ENCODE peak calls at places on chromosomes 13 and 19, in four cellular contexts. One of them, this sample, is unnamed.

GRCh38 chr13:25927966-25928365 is 123.8 kb downstream of the SHISA2 start:
- DNase-seq in ovary: no peak
- DNase-seq in tibial nerve: no peak
- DNase-seq in K562: no peak
- DNase-seq in this sample: no peak

GRCh38 chr13:106405731-106406130 is 129.7 kb downstream of the EFNB2 start:
- DNase-seq in ovary: no peak
- DNase-seq in tibial nerve: no peak
- DNase-seq in K562: no peak
- DNase-seq in this sample: no peak

GRCh38 chr13:114111577-114111976 is 20.8 kb downstream of the RASA3 start:
- DNase-seq in ovary: no peak
- DNase-seq in tibial nerve: no peak
- DNase-seq in K562: no peak
- DNase-seq in this sample: no peak

GRCh38 chr19:53989600-53990533 is 1.6 kb upstream of the CACNG6 start:
- DNase-seq in ovary: no peak
- DNase-seq in tibial nerve: no peak
- DNase-seq in K562: no peak
- DNase-seq in this sample: no peak

GRCh38 chr13:113162783-113163685 is 4.6 kb downstream of the PROZ start:
- DNase-seq in ovary: no peak
- DNase-seq in tibial nerve: no peak
- DNase-seq in K562: no peak
- DNase-seq in this sample: no peak

GRCh38 chr19:28586501-28586900 is 626.5 kb downstream of the UQCRFS1 start:
- DNase-seq in ovary: no peak
- DNase-seq in tibial nerve: no peak
- DNase-seq in K562: no peak
- DNase-seq in this sample: no peak

GRCh38 chr13:86757236-86757978 is 913.8 kb upstream of the SLITRK5 start:
- DNase-seq in ovary: no peak
- DNase-seq in tibial nerve: no peak
- DNase-seq in K562: no peak
- DNase-seq in this sample: peak

GRCh38 chr13:110869805-110870706 is 44.8 kb downstream of the ANKRD10 start:
- DNase-seq in ovary: peak
- DNase-seq in tibial nerve: peak
- DNase-seq in K562: peak
- DNase-seq in this sample: peak

GRCh38 chr13:30809787-30810186 is 74.4 kb downstream of the ALOX5AP start:
- DNase-seq in ovary: no peak
- DNase-seq in tibial nerve: no peak
- DNase-seq in K562: no peak
- DNase-seq in this sample: no peak

GRCh38 chr19:8257052-8257443 is 47.9 kb downstream of the CERS4 start:
- DNase-seq in ovary: no peak
- DNase-seq in tibial nerve: no peak
- DNase-seq in K562: peak
- DNase-seq in this sample: peak

GRCh38 chr19:16066611-16067104 is 9.6 kb upstream of the TPM4 start:
- DNase-seq in ovary: no peak
- DNase-seq in tibial nerve: no peak
- DNase-seq in K562: peak
- DNase-seq in this sample: no peak

GRCh38 chr13:32205426-32206096 is 109.6 kb downstream of the ZAR1L start:
- DNase-seq in ovary: no peak
- DNase-seq in tibial nerve: no peak
- DNase-seq in K562: no peak
- DNase-seq in this sample: no peak

GRCh38 chr19:3123088-3123721 is 12.6 kb upstream of the GNA15 start:
- DNase-seq in ovary: peak
- DNase-seq in tibial nerve: no peak
- DNase-seq in K562: no peak
- DNase-seq in this sample: no peak

GRCh38 chr19:57267294-57267693 is 13.0 kb upstream of the ZNF460 start:
- DNase-seq in ovary: no peak
- DNase-seq in tibial nerve: no peak
- DNase-seq in K562: no peak
- DNase-seq in this sample: no peak

GRCh38 chr19:5772416-5772815 is 12.1 kb downstream of the PRR22 start:
- DNase-seq in ovary: no peak
- DNase-seq in tibial nerve: no peak
- DNase-seq in K562: no peak
- DNase-seq in this sample: no peak

GRCh38 chr19:44512326-44513298 is 12.3 kb upstream of the ZNF180 start:
- DNase-seq in ovary: no peak
- DNase-seq in tibial nerve: no peak
- DNase-seq in K562: peak
- DNase-seq in this sample: peak

GRCh38 chr13:25372275-25373081 is 704 bp downstream of the ATP8A2 start:
- DNase-seq in ovary: no peak
- DNase-seq in tibial nerve: no peak
- DNase-seq in K562: peak
- DNase-seq in this sample: no peak

GRCh38 chr19:15318241-15318691 is 14.1 kb downstream of the BRD4 start:
- DNase-seq in ovary: no peak
- DNase-seq in tibial nerve: no peak
- DNase-seq in K562: no peak
- DNase-seq in this sample: no peak

GRCh38 chr19:3509566-3509989 is 3.5 kb downstream of the FZR1 start:
- DNase-seq in ovary: no peak
- DNase-seq in tibial nerve: no peak
- DNase-seq in K562: no peak
- DNase-seq in this sample: no peak

GRCh38 chr19:46351241-46352041 is 4.6 kb downstream of the PPP5C start:
- DNase-seq in ovary: no peak
- DNase-seq in tibial nerve: no peak
- DNase-seq in K562: no peak
- DNase-seq in this sample: no peak
- TF ChIP-seq EP300 in ovary: no peak
- TF ChIP-seq EP300 in tibial nerve: no peak
- TF ChIP-seq EP300 in K562: no peak
- TF ChIP-seq EP300 in this sample: no peak

GRCh38 chr13:44312898-44313551 is 60.6 kb upstream of the SERP2 start:
- DNase-seq in ovary: no peak
- DNase-seq in tibial nerve: no peak
- DNase-seq in K562: no peak
- DNase-seq in this sample: no peak
- TF ChIP-seq EP300 in ovary: no peak
- TF ChIP-seq EP300 in tibial nerve: no peak
- TF ChIP-seq EP300 in K562: no peak
- TF ChIP-seq EP300 in this sample: no peak

DNA sequence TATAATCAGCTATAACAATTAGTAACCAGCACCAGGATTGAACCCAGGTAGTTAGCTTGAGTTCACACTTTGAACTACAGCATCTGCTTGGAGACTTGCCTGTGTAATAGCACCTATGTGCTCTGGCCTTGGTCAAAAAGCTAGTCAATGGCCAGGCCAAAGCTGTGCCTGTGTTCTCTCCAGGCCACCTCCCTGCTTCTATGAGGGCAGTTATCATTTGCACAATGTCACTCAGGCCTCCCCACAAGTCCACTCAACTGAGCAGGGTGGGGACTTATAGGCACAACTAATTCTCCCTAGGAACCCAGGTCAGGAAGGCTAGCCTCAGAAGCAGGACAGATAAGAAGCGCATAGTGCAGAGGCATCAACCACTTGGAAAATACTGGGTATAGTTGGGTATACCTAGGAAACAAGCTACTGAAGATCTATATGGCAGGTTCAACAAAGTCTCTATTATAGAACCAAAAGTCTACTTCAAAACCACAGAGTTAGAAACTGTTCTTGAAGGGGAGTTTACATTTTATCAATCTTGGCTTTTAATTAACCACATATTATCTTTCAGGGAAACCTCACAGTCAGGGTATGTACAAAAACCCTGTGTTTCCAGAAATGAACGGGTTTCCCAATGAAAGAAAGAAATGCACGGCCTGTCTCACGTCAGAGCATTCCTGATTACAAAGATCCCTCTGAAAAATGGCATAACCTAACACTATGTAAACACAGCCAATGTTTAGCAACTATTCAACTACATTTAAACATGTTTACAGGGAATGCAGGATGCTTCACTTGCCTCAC is 140.9 kb downstream of the ABCC4 start:
- DNase-seq in ovary: no peak
- DNase-seq in tibial nerve: no peak
- DNase-seq in K562: no peak
- DNase-seq in this sample: no peak
- TF ChIP-seq EP300 in ovary: no peak
- TF ChIP-seq EP300 in tibial nerve: no peak
- TF ChIP-seq EP300 in K562: no peak
- TF ChIP-seq EP300 in this sample: no peak

GRCh38 chr13:39526499-39526898 is 76.5 kb downstream of the LHFPL6 start:
- DNase-seq in ovary: no peak
- DNase-seq in tibial nerve: no peak
- DNase-seq in K562: no peak
- DNase-seq in this sample: no peak
- TF ChIP-seq EP300 in ovary: no peak
- TF ChIP-seq EP300 in tibial nerve: no peak
- TF ChIP-seq EP300 in K562: no peak
- TF ChIP-seq EP300 in this sample: no peak

DNA sequence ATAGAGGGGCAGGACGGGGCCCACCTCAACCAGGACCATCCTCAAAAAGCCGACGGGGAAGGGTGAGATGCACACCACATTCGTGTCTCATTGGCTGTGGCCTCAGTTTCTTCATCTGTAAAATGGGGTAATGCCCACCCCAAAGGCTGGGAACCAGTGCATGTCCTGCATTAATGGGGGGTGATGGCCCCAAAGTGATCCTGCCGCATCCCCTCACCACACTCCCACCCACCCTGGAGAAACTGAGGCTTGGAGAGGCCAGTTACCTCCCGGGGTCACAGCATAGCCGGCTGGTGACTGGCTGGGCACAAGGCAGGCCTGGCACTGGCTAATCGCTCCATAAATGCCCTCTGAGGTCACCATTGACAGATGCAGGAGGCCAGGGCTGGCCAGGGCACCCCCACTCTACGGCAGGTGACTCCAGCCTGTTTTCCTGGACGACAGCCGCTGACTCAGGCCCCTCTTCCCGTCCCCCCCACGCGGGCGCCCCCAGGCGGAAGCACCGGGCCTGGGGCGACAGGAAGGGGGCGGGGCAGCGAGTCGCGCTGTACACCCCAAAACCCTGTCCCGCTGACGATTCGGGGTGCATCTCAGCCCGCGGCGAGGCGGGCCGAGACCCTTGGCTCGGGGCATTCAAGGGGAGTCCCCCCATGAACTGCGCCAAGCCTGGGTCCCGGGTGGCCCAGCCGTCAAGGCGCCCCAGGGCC is 483 bp upstream of the MIDN start:
- DNase-seq in ovary: peak
- DNase-seq in tibial nerve: no peak
- DNase-seq in K562: no peak
- DNase-seq in this sample: peak
- TF ChIP-seq EP300 in ovary: peak
- TF ChIP-seq EP300 in tibial nerve: no peak
- TF ChIP-seq EP300 in K562: peak
- TF ChIP-seq EP300 in this sample: no peak

DNA sequence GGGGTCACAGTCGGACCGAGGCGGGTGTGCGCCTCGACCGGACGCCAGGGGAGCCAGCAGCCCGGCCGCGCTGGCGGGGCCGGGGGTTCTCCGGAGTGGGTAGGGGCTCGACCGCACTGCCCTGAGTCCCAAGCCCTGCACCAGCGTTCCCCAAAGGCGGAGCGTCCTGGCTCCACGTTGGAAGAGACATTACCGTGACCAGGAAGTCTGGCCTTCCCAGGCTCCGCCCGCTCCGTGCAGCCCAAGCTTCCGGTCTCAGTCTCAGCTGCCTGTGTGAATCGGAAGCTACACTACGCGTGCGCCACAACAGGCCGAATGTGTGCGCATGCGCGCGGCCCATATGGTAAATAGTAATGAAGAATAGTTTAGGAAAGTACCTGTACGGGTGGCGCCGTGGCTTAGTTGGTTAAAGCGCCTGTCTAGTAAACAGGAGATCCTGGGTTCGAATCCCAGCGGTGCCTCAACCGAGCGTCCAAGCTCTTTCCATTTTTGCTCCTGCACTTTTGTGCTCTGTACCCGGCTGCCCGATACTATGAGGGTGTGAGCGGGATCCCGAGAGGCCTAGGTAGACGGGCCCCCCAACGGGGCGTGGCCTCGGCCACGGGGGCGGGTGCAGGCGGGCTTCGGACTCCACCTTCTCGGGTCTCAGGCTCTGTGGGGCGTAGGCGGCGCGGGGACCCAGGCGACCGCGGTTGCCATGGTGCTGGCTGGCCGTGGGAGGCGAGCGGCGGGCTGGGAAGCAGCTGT is 17.3 kb upstream of the LRP3 start:
- DNase-seq in ovary: peak
- DNase-seq in tibial nerve: peak
- DNase-seq in K562: peak
- DNase-seq in this sample: peak
- TF ChIP-seq EP300 in ovary: no peak
- TF ChIP-seq EP300 in tibial nerve: peak
- TF ChIP-seq EP300 in K562: peak
- TF ChIP-seq EP300 in this sample: peak

GRCh38 chr13:79673993-79674377 is 193.0 kb downstream of the NDFIP2 start:
- DNase-seq in ovary: no peak
- DNase-seq in tibial nerve: no peak
- DNase-seq in K562: no peak
- DNase-seq in this sample: no peak
- TF ChIP-seq EP300 in ovary: no peak
- TF ChIP-seq EP300 in tibial nerve: no peak
- TF ChIP-seq EP300 in K562: no peak
- TF ChIP-seq EP300 in this sample: no peak

This sample was measured in H1.